ENCODE peak calls at places on chromosomes 2 and 18, in five cellular contexts. One of them, this sample, is unnamed.

GRCh38 chr18:43627833-43628370 is 350.6 kb upstream of the SYT4 start:
- DNase-seq in activated CD8-positive, alpha-beta memory T cell treated with anti-CD3 and anti-CD28 coated beads for 1 hour: no peak
- DNase-seq in Caco-2: peak
- DNase-seq in activated naive CD8-positive, alpha-beta T cell treated with anti-CD3 and anti-CD28 coated beads, Interleukin-2, amount 50 U/mL, for 24 hours: no peak
- DNase-seq in activated T-cell treated with anti-CD3 and anti-CD28 coated beads, Interleukin-2, amount 50 U/mL, for 24 hours: no peak
- DNase-seq in this sample: no peak

GRCh38 chr2:155035246-155035645 is 336.8 kb downstream of the KCNJ3 start:
- DNase-seq in activated CD8-positive, alpha-beta memory T cell treated with anti-CD3 and anti-CD28 coated beads for 1 hour: no peak
- DNase-seq in Caco-2: no peak
- DNase-seq in activated naive CD8-positive, alpha-beta T cell treated with anti-CD3 and anti-CD28 coated beads, Interleukin-2, amount 50 U/mL, for 24 hours: no peak
- DNase-seq in activated T-cell treated with anti-CD3 and anti-CD28 coated beads, Interleukin-2, amount 50 U/mL, for 24 hours: no peak
- DNase-seq in this sample: no peak

GRCh38 chr2:241974096-241974495 is 104.6 kb downstream of the RTP5 start:
- DNase-seq in activated CD8-positive, alpha-beta memory T cell treated with anti-CD3 and anti-CD28 coated beads for 1 hour: no peak
- DNase-seq in Caco-2: no peak
- DNase-seq in activated naive CD8-positive, alpha-beta T cell treated with anti-CD3 and anti-CD28 coated beads, Interleukin-2, amount 50 U/mL, for 24 hours: no peak
- DNase-seq in activated T-cell treated with anti-CD3 and anti-CD28 coated beads, Interleukin-2, amount 50 U/mL, for 24 hours: no peak
- DNase-seq in this sample: no peak

GRCh38 chr2:88329815-88330603 is 122.5 kb downstream of the FOXI3 start:
- DNase-seq in activated CD8-positive, alpha-beta memory T cell treated with anti-CD3 and anti-CD28 coated beads for 1 hour: no peak
- DNase-seq in Caco-2: peak
- DNase-seq in activated naive CD8-positive, alpha-beta T cell treated with anti-CD3 and anti-CD28 coated beads, Interleukin-2, amount 50 U/mL, for 24 hours: no peak
- DNase-seq in activated T-cell treated with anti-CD3 and anti-CD28 coated beads, Interleukin-2, amount 50 U/mL, for 24 hours: no peak
- DNase-seq in this sample: no peak

GRCh38 chr2:161283926-161284325 is 24.3 kb upstream of the PSMD14 start:
- DNase-seq in activated CD8-positive, alpha-beta memory T cell treated with anti-CD3 and anti-CD28 coated beads for 1 hour: no peak
- DNase-seq in Caco-2: no peak
- DNase-seq in activated naive CD8-positive, alpha-beta T cell treated with anti-CD3 and anti-CD28 coated beads, Interleukin-2, amount 50 U/mL, for 24 hours: no peak
- DNase-seq in activated T-cell treated with anti-CD3 and anti-CD28 coated beads, Interleukin-2, amount 50 U/mL, for 24 hours: no peak
- DNase-seq in this sample: no peak

GRCh38 chr2:20475567-20475952 is 28.7 kb downstream of the RHOB start:
- DNase-seq in activated CD8-positive, alpha-beta memory T cell treated with anti-CD3 and anti-CD28 coated beads for 1 hour: no peak
- DNase-seq in Caco-2: no peak
- DNase-seq in activated naive CD8-positive, alpha-beta T cell treated with anti-CD3 and anti-CD28 coated beads, Interleukin-2, amount 50 U/mL, for 24 hours: no peak
- DNase-seq in activated T-cell treated with anti-CD3 and anti-CD28 coated beads, Interleukin-2, amount 50 U/mL, for 24 hours: no peak
- DNase-seq in this sample: no peak

GRCh38 chr18:8402237-8402636 is 207.0 kb upstream of the RAB12 start:
- DNase-seq in activated CD8-positive, alpha-beta memory T cell treated with anti-CD3 and anti-CD28 coated beads for 1 hour: no peak
- DNase-seq in Caco-2: no peak
- DNase-seq in activated naive CD8-positive, alpha-beta T cell treated with anti-CD3 and anti-CD28 coated beads, Interleukin-2, amount 50 U/mL, for 24 hours: no peak
- DNase-seq in activated T-cell treated with anti-CD3 and anti-CD28 coated beads, Interleukin-2, amount 50 U/mL, for 24 hours: no peak
- DNase-seq in this sample: no peak

GRCh38 chr2:111626037-111626861 is 257.7 kb downstream of the ANAPC1 start:
- DNase-seq in activated CD8-positive, alpha-beta memory T cell treated with anti-CD3 and anti-CD28 coated beads for 1 hour: no peak
- DNase-seq in Caco-2: no peak
- DNase-seq in activated naive CD8-positive, alpha-beta T cell treated with anti-CD3 and anti-CD28 coated beads, Interleukin-2, amount 50 U/mL, for 24 hours: no peak
- DNase-seq in activated T-cell treated with anti-CD3 and anti-CD28 coated beads, Interleukin-2, amount 50 U/mL, for 24 hours: no peak
- DNase-seq in this sample: no peak

GRCh38 chr2:228318218-228318617 is 136.7 kb upstream of the SPHKAP start:
- DNase-seq in activated CD8-positive, alpha-beta memory T cell treated with anti-CD3 and anti-CD28 coated beads for 1 hour: no peak
- DNase-seq in Caco-2: no peak
- DNase-seq in activated naive CD8-positive, alpha-beta T cell treated with anti-CD3 and anti-CD28 coated beads, Interleukin-2, amount 50 U/mL, for 24 hours: no peak
- DNase-seq in activated T-cell treated with anti-CD3 and anti-CD28 coated beads, Interleukin-2, amount 50 U/mL, for 24 hours: no peak
- DNase-seq in this sample: no peak

GRCh38 chr18:66867653-66868052 is 263.8 kb upstream of the CDH19 start:
- DNase-seq in activated CD8-positive, alpha-beta memory T cell treated with anti-CD3 and anti-CD28 coated beads for 1 hour: no peak
- DNase-seq in Caco-2: no peak
- DNase-seq in activated naive CD8-positive, alpha-beta T cell treated with anti-CD3 and anti-CD28 coated beads, Interleukin-2, amount 50 U/mL, for 24 hours: no peak
- DNase-seq in activated T-cell treated with anti-CD3 and anti-CD28 coated beads, Interleukin-2, amount 50 U/mL, for 24 hours: no peak
- DNase-seq in this sample: no peak

GRCh38 chr2:241653210-241653750 is 15.8 kb downstream of the ATG4B start:
- DNase-seq in activated CD8-positive, alpha-beta memory T cell treated with anti-CD3 and anti-CD28 coated beads for 1 hour: no peak
- DNase-seq in Caco-2: no peak
- DNase-seq in activated naive CD8-positive, alpha-beta T cell treated with anti-CD3 and anti-CD28 coated beads, Interleukin-2, amount 50 U/mL, for 24 hours: no peak
- DNase-seq in activated T-cell treated with anti-CD3 and anti-CD28 coated beads, Interleukin-2, amount 50 U/mL, for 24 hours: no peak
- DNase-seq in this sample: no peak

GRCh38 chr2:150606380-150607060 is 119.1 kb upstream of the RND3 start:
- DNase-seq in activated CD8-positive, alpha-beta memory T cell treated with anti-CD3 and anti-CD28 coated beads for 1 hour: no peak
- DNase-seq in Caco-2: no peak
- DNase-seq in activated naive CD8-positive, alpha-beta T cell treated with anti-CD3 and anti-CD28 coated beads, Interleukin-2, amount 50 U/mL, for 24 hours: no peak
- DNase-seq in activated T-cell treated with anti-CD3 and anti-CD28 coated beads, Interleukin-2, amount 50 U/mL, for 24 hours: no peak
- DNase-seq in this sample: no peak

GRCh38 chr2:54673501-54673998 is 49.9 kb upstream of the EML6 start:
- DNase-seq in activated CD8-positive, alpha-beta memory T cell treated with anti-CD3 and anti-CD28 coated beads for 1 hour: no peak
- DNase-seq in Caco-2: no peak
- DNase-seq in activated naive CD8-positive, alpha-beta T cell treated with anti-CD3 and anti-CD28 coated beads, Interleukin-2, amount 50 U/mL, for 24 hours: peak
- DNase-seq in activated T-cell treated with anti-CD3 and anti-CD28 coated beads, Interleukin-2, amount 50 U/mL, for 24 hours: peak
- DNase-seq in this sample: no peak

GRCh38 chr2:128607440-128607839 is 288.8 kb upstream of the HS6ST1 start:
- DNase-seq in activated CD8-positive, alpha-beta memory T cell treated with anti-CD3 and anti-CD28 coated beads for 1 hour: no peak
- DNase-seq in Caco-2: no peak
- DNase-seq in activated naive CD8-positive, alpha-beta T cell treated with anti-CD3 and anti-CD28 coated beads, Interleukin-2, amount 50 U/mL, for 24 hours: no peak
- DNase-seq in activated T-cell treated with anti-CD3 and anti-CD28 coated beads, Interleukin-2, amount 50 U/mL, for 24 hours: no peak
- DNase-seq in this sample: peak

GRCh38 chr2:151472966-151473365 is 63.3 kb downstream of the RIF1 start:
- DNase-seq in activated CD8-positive, alpha-beta memory T cell treated with anti-CD3 and anti-CD28 coated beads for 1 hour: no peak
- DNase-seq in Caco-2: no peak
- DNase-seq in activated naive CD8-positive, alpha-beta T cell treated with anti-CD3 and anti-CD28 coated beads, Interleukin-2, amount 50 U/mL, for 24 hours: no peak
- DNase-seq in activated T-cell treated with anti-CD3 and anti-CD28 coated beads, Interleukin-2, amount 50 U/mL, for 24 hours: no peak
- DNase-seq in this sample: no peak

GRCh38 chr2:166727105-166727504 is 161.2 kb upstream of the XIRP2 start:
- DNase-seq in activated CD8-positive, alpha-beta memory T cell treated with anti-CD3 and anti-CD28 coated beads for 1 hour: no peak
- DNase-seq in Caco-2: no peak
- DNase-seq in activated naive CD8-positive, alpha-beta T cell treated with anti-CD3 and anti-CD28 coated beads, Interleukin-2, amount 50 U/mL, for 24 hours: no peak
- DNase-seq in activated T-cell treated with anti-CD3 and anti-CD28 coated beads, Interleukin-2, amount 50 U/mL, for 24 hours: no peak
- DNase-seq in this sample: no peak

GRCh38 chr2:54722641-54723299 is 692 bp upstream of the EML6 start:
- DNase-seq in activated CD8-positive, alpha-beta memory T cell treated with anti-CD3 and anti-CD28 coated beads for 1 hour: no peak
- DNase-seq in Caco-2: no peak
- DNase-seq in activated naive CD8-positive, alpha-beta T cell treated with anti-CD3 and anti-CD28 coated beads, Interleukin-2, amount 50 U/mL, for 24 hours: no peak
- DNase-seq in activated T-cell treated with anti-CD3 and anti-CD28 coated beads, Interleukin-2, amount 50 U/mL, for 24 hours: no peak
- DNase-seq in this sample: no peak

GRCh38 chr18:34492652-34493051 is 217.4 kb upstream of the DTNA start:
- DNase-seq in activated CD8-positive, alpha-beta memory T cell treated with anti-CD3 and anti-CD28 coated beads for 1 hour: no peak
- DNase-seq in Caco-2: no peak
- DNase-seq in activated naive CD8-positive, alpha-beta T cell treated with anti-CD3 and anti-CD28 coated beads, Interleukin-2, amount 50 U/mL, for 24 hours: no peak
- DNase-seq in activated T-cell treated with anti-CD3 and anti-CD28 coated beads, Interleukin-2, amount 50 U/mL, for 24 hours: no peak
- DNase-seq in this sample: no peak

GRCh38 chr18:55778731-55779460 is 190.9 kb upstream of the TCF4 start:
- DNase-seq in activated CD8-positive, alpha-beta memory T cell treated with anti-CD3 and anti-CD28 coated beads for 1 hour: no peak
- DNase-seq in Caco-2: no peak
- DNase-seq in activated naive CD8-positive, alpha-beta T cell treated with anti-CD3 and anti-CD28 coated beads, Interleukin-2, amount 50 U/mL, for 24 hours: no peak
- DNase-seq in activated T-cell treated with anti-CD3 and anti-CD28 coated beads, Interleukin-2, amount 50 U/mL, for 24 hours: no peak
- DNase-seq in this sample: no peak

GRCh38 chr2:42249887-42250286 is 80.7 kb downstream of the EML4 start:
- DNase-seq in activated CD8-positive, alpha-beta memory T cell treated with anti-CD3 and anti-CD28 coated beads for 1 hour: no peak
- DNase-seq in Caco-2: no peak
- DNase-seq in activated naive CD8-positive, alpha-beta T cell treated with anti-CD3 and anti-CD28 coated beads, Interleukin-2, amount 50 U/mL, for 24 hours: no peak
- DNase-seq in activated T-cell treated with anti-CD3 and anti-CD28 coated beads, Interleukin-2, amount 50 U/mL, for 24 hours: no peak
- DNase-seq in this sample: no peak

GRCh38 chr2:173866858-173867620 is 98.1 kb downstream of the SP3 start:
- DNase-seq in activated CD8-positive, alpha-beta memory T cell treated with anti-CD3 and anti-CD28 coated beads for 1 hour: no peak
- DNase-seq in Caco-2: no peak
- DNase-seq in activated naive CD8-positive, alpha-beta T cell treated with anti-CD3 and anti-CD28 coated beads, Interleukin-2, amount 50 U/mL, for 24 hours: no peak
- DNase-seq in activated T-cell treated with anti-CD3 and anti-CD28 coated beads, Interleukin-2, amount 50 U/mL, for 24 hours: no peak
- DNase-seq in this sample: no peak

GRCh38 chr2:116802671-116803070 is 1011.8 kb upstream of the DDX18 start:
- DNase-seq in activated CD8-positive, alpha-beta memory T cell treated with anti-CD3 and anti-CD28 coated beads for 1 hour: no peak
- DNase-seq in Caco-2: no peak
- DNase-seq in activated naive CD8-positive, alpha-beta T cell treated with anti-CD3 and anti-CD28 coated beads, Interleukin-2, amount 50 U/mL, for 24 hours: no peak
- DNase-seq in activated T-cell treated with anti-CD3 and anti-CD28 coated beads, Interleukin-2, amount 50 U/mL, for 24 hours: no peak
- DNase-seq in this sample: no peak

GRCh38 chr18:37572736-37573135 is 7.1 kb upstream of the CELF4 start:
- DNase-seq in activated CD8-positive, alpha-beta memory T cell treated with anti-CD3 and anti-CD28 coated beads for 1 hour: no peak
- DNase-seq in Caco-2: no peak
- DNase-seq in activated naive CD8-positive, alpha-beta T cell treated with anti-CD3 and anti-CD28 coated beads, Interleukin-2, amount 50 U/mL, for 24 hours: no peak
- DNase-seq in activated T-cell treated with anti-CD3 and anti-CD28 coated beads, Interleukin-2, amount 50 U/mL, for 24 hours: no peak
- DNase-seq in this sample: no peak

GRCh38 chr18:74083071-74083954 is 64.3 kb downstream of the FBXO15 start:
- DNase-seq in activated CD8-positive, alpha-beta memory T cell treated with anti-CD3 and anti-CD28 coated beads for 1 hour: no peak
- DNase-seq in Caco-2: no peak
- DNase-seq in activated naive CD8-positive, alpha-beta T cell treated with anti-CD3 and anti-CD28 coated beads, Interleukin-2, amount 50 U/mL, for 24 hours: peak
- DNase-seq in activated T-cell treated with anti-CD3 and anti-CD28 coated beads, Interleukin-2, amount 50 U/mL, for 24 hours: peak
- DNase-seq in this sample: no peak

GRCh38 chr18:22987547-22988182 is 54.5 kb downstream of the RBBP8 start:
- DNase-seq in activated CD8-positive, alpha-beta memory T cell treated with anti-CD3 and anti-CD28 coated beads for 1 hour: no peak
- DNase-seq in Caco-2: no peak
- DNase-seq in activated naive CD8-positive, alpha-beta T cell treated with anti-CD3 and anti-CD28 coated beads, Interleukin-2, amount 50 U/mL, for 24 hours: no peak
- DNase-seq in activated T-cell treated with anti-CD3 and anti-CD28 coated beads, Interleukin-2, amount 50 U/mL, for 24 hours: no peak
- DNase-seq in this sample: no peak

GRCh38 chr2:218325566-218326160 is 31.0 kb upstream of the CATIP start:
- DNase-seq in activated CD8-positive, alpha-beta memory T cell treated with anti-CD3 and anti-CD28 coated beads for 1 hour: no peak
- DNase-seq in Caco-2: no peak
- DNase-seq in activated naive CD8-positive, alpha-beta T cell treated with anti-CD3 and anti-CD28 coated beads, Interleukin-2, amount 50 U/mL, for 24 hours: no peak
- DNase-seq in activated T-cell treated with anti-CD3 and anti-CD28 coated beads, Interleukin-2, amount 50 U/mL, for 24 hours: no peak
- DNase-seq in this sample: no peak

GRCh38 chr18:32530947-32531651 is 60.4 kb upstream of the GAREM1 start:
- DNase-seq in activated CD8-positive, alpha-beta memory T cell treated with anti-CD3 and anti-CD28 coated beads for 1 hour: no peak
- DNase-seq in Caco-2: no peak
- DNase-seq in activated naive CD8-positive, alpha-beta T cell treated with anti-CD3 and anti-CD28 coated beads, Interleukin-2, amount 50 U/mL, for 24 hours: no peak
- DNase-seq in activated T-cell treated with anti-CD3 and anti-CD28 coated beads, Interleukin-2, amount 50 U/mL, for 24 hours: no peak
- DNase-seq in this sample: no peak

GRCh38 chr2:152236191-152236925 is 60.8 kb upstream of the STAM2 start:
- DNase-seq in activated CD8-positive, alpha-beta memory T cell treated with anti-CD3 and anti-CD28 coated beads for 1 hour: no peak
- DNase-seq in Caco-2: no peak
- DNase-seq in activated naive CD8-positive, alpha-beta T cell treated with anti-CD3 and anti-CD28 coated beads, Interleukin-2, amount 50 U/mL, for 24 hours: no peak
- DNase-seq in activated T-cell treated with anti-CD3 and anti-CD28 coated beads, Interleukin-2, amount 50 U/mL, for 24 hours: no peak
- DNase-seq in this sample: no peak

GRCh38 chr2:96315400-96316071 is 9.6 kb upstream of the ITPRIPL1 start:
- DNase-seq in activated CD8-positive, alpha-beta memory T cell treated with anti-CD3 and anti-CD28 coated beads for 1 hour: no peak
- DNase-seq in Caco-2: no peak
- DNase-seq in activated naive CD8-positive, alpha-beta T cell treated with anti-CD3 and anti-CD28 coated beads, Interleukin-2, amount 50 U/mL, for 24 hours: peak
- DNase-seq in activated T-cell treated with anti-CD3 and anti-CD28 coated beads, Interleukin-2, amount 50 U/mL, for 24 hours: peak
- DNase-seq in this sample: no peak

GRCh38 chr2:224359569-224359968 is 42.3 kb downstream of the FAM124B start:
- DNase-seq in activated CD8-positive, alpha-beta memory T cell treated with anti-CD3 and anti-CD28 coated beads for 1 hour: no peak
- DNase-seq in Caco-2: no peak
- DNase-seq in activated naive CD8-positive, alpha-beta T cell treated with anti-CD3 and anti-CD28 coated beads, Interleukin-2, amount 50 U/mL, for 24 hours: peak
- DNase-seq in activated T-cell treated with anti-CD3 and anti-CD28 coated beads, Interleukin-2, amount 50 U/mL, for 24 hours: no peak
- DNase-seq in this sample: no peak

GRCh38 chr2:164992818-164993217 is 37.5 kb upstream of the SLC38A11 start:
- DNase-seq in activated CD8-positive, alpha-beta memory T cell treated with anti-CD3 and anti-CD28 coated beads for 1 hour: peak
- DNase-seq in Caco-2: no peak
- DNase-seq in activated naive CD8-positive, alpha-beta T cell treated with anti-CD3 and anti-CD28 coated beads, Interleukin-2, amount 50 U/mL, for 24 hours: peak
- DNase-seq in activated T-cell treated with anti-CD3 and anti-CD28 coated beads, Interleukin-2, amount 50 U/mL, for 24 hours: no peak
- DNase-seq in this sample: peak

GRCh38 chr2:164386226-164386625 is 235.1 kb downstream of the GRB14 start:
- DNase-seq in activated CD8-positive, alpha-beta memory T cell treated with anti-CD3 and anti-CD28 coated beads for 1 hour: no peak
- DNase-seq in Caco-2: no peak
- DNase-seq in activated naive CD8-positive, alpha-beta T cell treated with anti-CD3 and anti-CD28 coated beads, Interleukin-2, amount 50 U/mL, for 24 hours: no peak
- DNase-seq in activated T-cell treated with anti-CD3 and anti-CD28 coated beads, Interleukin-2, amount 50 U/mL, for 24 hours: no peak
- DNase-seq in this sample: no peak

GRCh38 chr2:172967036-172967982 is 108.3 kb upstream of the MAP3K20 start:
- DNase-seq in activated CD8-positive, alpha-beta memory T cell treated with anti-CD3 and anti-CD28 coated beads for 1 hour: no peak
- DNase-seq in Caco-2: no peak
- DNase-seq in activated naive CD8-positive, alpha-beta T cell treated with anti-CD3 and anti-CD28 coated beads, Interleukin-2, amount 50 U/mL, for 24 hours: no peak
- DNase-seq in activated T-cell treated with anti-CD3 and anti-CD28 coated beads, Interleukin-2, amount 50 U/mL, for 24 hours: no peak
- DNase-seq in this sample: no peak

GRCh38 chr2:156331572-156332451 is 709 bp downstream of the NR4A2 start:
- DNase-seq in activated CD8-positive, alpha-beta memory T cell treated with anti-CD3 and anti-CD28 coated beads for 1 hour: no peak
- DNase-seq in Caco-2: peak
- DNase-seq in activated naive CD8-positive, alpha-beta T cell treated with anti-CD3 and anti-CD28 coated beads, Interleukin-2, amount 50 U/mL, for 24 hours: peak
- DNase-seq in activated T-cell treated with anti-CD3 and anti-CD28 coated beads, Interleukin-2, amount 50 U/mL, for 24 hours: peak
- DNase-seq in this sample: no peak

GRCh38 chr2:235366847-235367246 is 127.0 kb upstream of the AGAP1 start:
- DNase-seq in activated CD8-positive, alpha-beta memory T cell treated with anti-CD3 and anti-CD28 coated beads for 1 hour: no peak
- DNase-seq in Caco-2: no peak
- DNase-seq in activated naive CD8-positive, alpha-beta T cell treated with anti-CD3 and anti-CD28 coated beads, Interleukin-2, amount 50 U/mL, for 24 hours: no peak
- DNase-seq in activated T-cell treated with anti-CD3 and anti-CD28 coated beads, Interleukin-2, amount 50 U/mL, for 24 hours: no peak
- DNase-seq in this sample: no peak

GRCh38 chr2:128501022-128501690 is 182.5 kb upstream of the HS6ST1 start:
- DNase-seq in activated CD8-positive, alpha-beta memory T cell treated with anti-CD3 and anti-CD28 coated beads for 1 hour: no peak
- DNase-seq in Caco-2: no peak
- DNase-seq in activated naive CD8-positive, alpha-beta T cell treated with anti-CD3 and anti-CD28 coated beads, Interleukin-2, amount 50 U/mL, for 24 hours: no peak
- DNase-seq in activated T-cell treated with anti-CD3 and anti-CD28 coated beads, Interleukin-2, amount 50 U/mL, for 24 hours: no peak
- DNase-seq in this sample: no peak

GRCh38 chr2:241033994-241034393 is 35.6 kb downstream of the SNED1 start:
- DNase-seq in activated CD8-positive, alpha-beta memory T cell treated with anti-CD3 and anti-CD28 coated beads for 1 hour: no peak
- DNase-seq in Caco-2: no peak
- DNase-seq in activated naive CD8-positive, alpha-beta T cell treated with anti-CD3 and anti-CD28 coated beads, Interleukin-2, amount 50 U/mL, for 24 hours: no peak
- DNase-seq in activated T-cell treated with anti-CD3 and anti-CD28 coated beads, Interleukin-2, amount 50 U/mL, for 24 hours: no peak
- DNase-seq in this sample: no peak

GRCh38 chr2:168584934-168585333 is 128.9 kb downstream of the CERS6 start:
- DNase-seq in activated CD8-positive, alpha-beta memory T cell treated with anti-CD3 and anti-CD28 coated beads for 1 hour: no peak
- DNase-seq in Caco-2: no peak
- DNase-seq in activated naive CD8-positive, alpha-beta T cell treated with anti-CD3 and anti-CD28 coated beads, Interleukin-2, amount 50 U/mL, for 24 hours: no peak
- DNase-seq in activated T-cell treated with anti-CD3 and anti-CD28 coated beads, Interleukin-2, amount 50 U/mL, for 24 hours: no peak
- DNase-seq in this sample: no peak

This sample was measured in mesothelial cell of epicardium.